ENCODE peak calls at places on chromosome 11, in five cellular contexts. B is HT-29; S is stimulated activated CD4-positive, alpha-beta T cell treated with anti-CD3 and anti-CD28 coated beads, TNF-alpha, amount 100 ng/mL, for 1 hour; N is ovary; V is DMS79. I is an unnamed sample.

GRCh38 chr11:32436751-32437405 is 1.5 kb upstream of the WT1 start:
- DNase-seq in B (no peak), S (no peak), N (peak), V (no peak), I (no peak)

GRCh38 chr11:46952553-46952952 is 16.0 kb downstream of the CSTPP1 start:
- DNase-seq in B (no peak), S (no peak), N (no peak), V (no peak), I (no peak)

GRCh38 chr11:10878408-10879214 is 20.8 kb upstream of the ZBED5 start:
- DNase-seq in B (peak), S (no peak), N (no peak), V (no peak), I (peak)

GRCh38 chr11:110431212-110432073 is 1.7 kb downstream of the FDX1 start:
- DNase-seq in B (peak), S (no peak), N (no peak), V (peak), I (no peak)

GRCh38 chr11:862704-863388 is 20.2 kb downstream of the TSPAN4 start:
- DNase-seq in B (no peak), S (no peak), N (no peak), V (no peak), I (no peak)

GRCh38 chr11:131942878-131943277 is 572.5 kb downstream of the NTM start:
- DNase-seq in B (no peak), S (no peak), N (no peak), V (no peak), I (no peak)

GRCh38 chr11:40241524-40242037 is 1217.9 kb downstream of the LRRC4C start:
- DNase-seq in B (no peak), S (no peak), N (no peak), V (no peak), I (no peak)

GRCh38 chr11:17098632-17099031 is 21.2 kb upstream of the RPS13 start:
- DNase-seq in B (no peak), S (no peak), N (no peak), V (no peak), I (no peak)

GRCh38 chr11:130510407-130511006 is 62.1 kb downstream of the ADAMTS15 start:
- DNase-seq in B (no peak), S (no peak), N (no peak), V (no peak), I (no peak)

GRCh38 chr11:67468056-67468455 is 995 bp downstream of the TMEM134 start:
- DNase-seq in B (peak), S (no peak), N (peak), V (peak), I (no peak)

GRCh38 chr11:43504316-43504950 is 145.7 kb downstream of the TTC17 start:
- DNase-seq in B (peak), S (no peak), N (peak), V (no peak), I (no peak)

GRCh38 chr11:26983645-26984044 is 10.3 kb upstream of the FIBIN start:
- DNase-seq in B (no peak), S (no peak), N (no peak), V (no peak), I (no peak)

GRCh38 chr11:7512525-7513209 is 1.1 kb upstream of the PPFIBP2 start:
- DNase-seq in B (no peak), S (no peak), N (peak), V (no peak), I (no peak)

GRCh38 chr11:16967347-16967662 is 46.9 kb downstream of the PLEKHA7 start:
- DNase-seq in B (no peak), S (no peak), N (no peak), V (no peak), I (no peak)

GRCh38 chr11:76185931-76186401 is 20.3 kb downstream of the WNT11 start:
- DNase-seq in B (no peak), S (no peak), N (peak), V (no peak), I (no peak)

GRCh38 chr11:46838501-46838900 is 7.6 kb downstream of the CKAP5 start:
- DNase-seq in B (no peak), S (no peak), N (no peak), V (no peak), I (no peak)

GRCh38 chr11:62721994-62722393 is 5.3 kb downstream of the HNRNPUL2 start:
- DNase-seq in B (no peak), S (no peak), N (no peak), V (no peak), I (no peak)

GRCh38 chr11:66951135-66951534 is 7.0 kb downstream of the PC start:
- DNase-seq in B (no peak), S (no peak), N (no peak), V (no peak), I (no peak)

GRCh38 chr11:61480936-61481335 is 27.6 kb upstream of the LRRC10B start:
- DNase-seq in B (peak), S (no peak), N (no peak), V (peak), I (peak)

GRCh38 chr11:12158926-12159325 is 48.5 kb downstream of the MICAL2 start:
- DNase-seq in B (no peak), S (no peak), N (no peak), V (no peak), I (no peak)

GRCh38 chr11:46618789-46619188 is 1.4 kb downstream of the ATG13 start:
- DNase-seq in B (peak), S (no peak), N (no peak), V (no peak), I (no peak)

GRCh38 chr11:27075192-27075591 is 34.6 kb downstream of the BBOX1 start:
- DNase-seq in B (no peak), S (no peak), N (no peak), V (no peak), I (no peak)

I was measured in NCI-H187 treated with DMSO at 0.1 percent for 48 hours.